ENCODE peak calls at places on chromosomes 16 and 17, in seven cellular contexts. G, Y, O, R, M, V and J are unnamed samples.

GRCh38 chr17:49677134-49677932 is 564 bp downstream of the SPOP start:
- DNase-seq in G (peak; percentile 99), Y (peak; percentile 89), O (peak; percentile 96), R (peak; percentile 93), M (peak; percentile 98), V (peak; percentile 96), J (peak; percentile 81)

GRCh38 chr16:68264128-68265077 is at the start of gene SLC7A6:
- DNase-seq in G (peak; percentile 90), Y (peak; percentile 90), O (peak; percentile 80), R (peak; percentile 52), M (peak; percentile 79), V (peak; percentile 86), J (peak; percentile 80)

GRCh38 chr16:88973007-88973410 is 4.0 kb downstream of the CBFA2T3 start:
- DNase-seq in G (peak; percentile 52), Y (peak; percentile 51), O (no peak), R (no peak), M (no peak), V (no peak), J (no peak)

GRCh38 chr16:72311426-72311825 is 139.5 kb upstream of the PMFBP1 start:
- DNase-seq in G (no peak), Y (no peak), O (no peak), R (no peak), M (no peak), V (no peak), J (peak; percentile 71)

GRCh38 chr17:82201498-82201910 is 11.1 kb downstream of the CCDC57 start:
- DNase-seq in G (no peak), Y (no peak), O (no peak), R (no peak), M (no peak), V (no peak), J (no peak)

GRCh38 chr16:64122177-64122576 is 999.7 kb downstream of the CDH11 start:
- DNase-seq in G (no peak), Y (no peak), O (no peak), R (peak; percentile 8), M (no peak), V (no peak), J (no peak)

GRCh38 chr17:46192484-46193245 is 564 bp downstream of the KANSL1 start:
- DNase-seq in G (peak; percentile 85), Y (peak; percentile 85), O (peak; percentile 74), R (peak; percentile 57), M (peak; percentile 70), V (peak; percentile 75), J (peak; percentile 75)

GRCh38 chr17:26773189-26774188 is 520.4 kb upstream of the WSB1 start:
- DNase-seq in G (no peak), Y (no peak), O (no peak), R (no peak), M (no peak), V (no peak), J (no peak)

GRCh38 chr17:38926290-38927070 is 1.1 kb downstream of the LASP1NB start:
- DNase-seq in G (no peak), Y (no peak), O (peak; percentile 29), R (no peak), M (no peak), V (no peak), J (peak; percentile 34)

GRCh38 chr17:54678158-54678557 is 222.5 kb upstream of the TOM1L1 start:
- DNase-seq in G (no peak), Y (no peak), O (no peak), R (no peak), M (no peak), V (no peak), J (no peak)

GRCh38 chr16:154223-155030 is 2.0 kb downstream of the HBZ start:
- DNase-seq in G (peak; percentile 71), Y (peak; percentile 64), O (no peak), R (peak; percentile 31), M (peak; percentile 40), V (no peak), J (no peak)

GRCh38 chr16:89093602-89094251 is at the start of gene ACSF3:
- DNase-seq in G (peak; percentile 65), Y (peak; percentile 53), O (peak; percentile 74), R (peak; percentile 16), M (peak; percentile 82), V (peak; percentile 72), J (peak; percentile 50)

GRCh38 chr17:61251939-61252865 is 147.4 kb upstream of the TBX2 start:
- DNase-seq in G (no peak), Y (no peak), O (peak; percentile 53), R (peak; percentile 99), M (no peak), V (no peak), J (no peak)

GRCh38 chr17:8611135-8611534 is 19.4 kb downstream of the MYH10 start:
- DNase-seq in G (no peak), Y (no peak), O (no peak), R (no peak), M (no peak), V (no peak), J (no peak)

GRCh38 chr17:20267459-20267842 is 199.9 kb downstream of the LGALS9B start:
- DNase-seq in G (no peak), Y (no peak), O (no peak), R (no peak), M (no peak), V (no peak), J (no peak)

GRCh38 chr17:52106638-52107261 is 51.8 kb downstream of the CA10 start:
- DNase-seq in G (peak; percentile 67), Y (peak; percentile 52), O (peak; percentile 74), R (peak; percentile 40), M (peak; percentile 48), V (peak; percentile 40), J (no peak)

GRCh38 chr17:21253646-21254441 is 634 bp upstream of the NATD1 start:
- DNase-seq in G (no peak), Y (no peak), O (no peak), R (no peak), M (no peak), V (no peak), J (no peak)

GRCh38 chr16:78516006-78516405 is 416.6 kb downstream of the WWOX start:
- DNase-seq in G (no peak), Y (no peak), O (no peak), R (no peak), M (no peak), V (no peak), J (no peak)

GRCh38 chr17:59277031-59277430 is 54.4 kb upstream of the YPEL2 start:
- DNase-seq in G (no peak), Y (no peak), O (no peak), R (no peak), M (no peak), V (no peak), J (no peak)

GRCh38 chr17:59001158-59001814 is 105.4 kb downstream of the TRIM37 start:
- DNase-seq in G (no peak), Y (no peak), O (peak; percentile 23), R (peak; percentile 61), M (no peak), V (peak; percentile 55), J (peak; percentile 24)